ENCODE peak calls at places on chromosomes 7 and 10, in ten cellular contexts. A is stimulated activated CD4-positive, alpha-beta T cell treated with anti-CD3 and anti-CD28 coated beads, Interleukin-4, amount 100 ng/mL, for 1 hour; W is AG09309; H is HT1080; F is NAMALWA; V is activated naive CD4-positive, alpha-beta T cell; T is GM06990; G is HL-60; U is GM12865; E is MV-4-11. I is an unnamed sample.

GRCh38 chr10:88136712-88137111 is 273.3 kb downstream of the PTEN start:
- DNase-seq in A (no peak), W (no peak), H (no peak), F (no peak), V (no peak), T (no peak), G (no peak), U (peak), E (no peak), I (no peak)

GRCh38 chr7:51901489-51901840 is 584.9 kb upstream of the COBL start:
- DNase-seq in A (no peak), W (no peak), H (no peak), F (no peak), V (no peak), T (no peak), G (no peak), U (no peak), E (no peak), I (no peak)

GRCh38 chr10:95268438-95268837 is 22.4 kb downstream of the PDLIM1 start:
- DNase-seq in A (no peak), W (no peak), H (no peak), F (no peak), V (no peak), T (no peak), G (no peak), U (no peak), E (no peak), I (no peak)

GRCh38 chr7:10156972-10157371 is 816.7 kb upstream of the PHF14 start:
- DNase-seq in A (no peak), W (no peak), H (no peak), F (no peak), V (no peak), T (no peak), G (no peak), U (no peak), E (no peak), I (no peak)

GRCh38 chr10:103021897-103022286 is 103.8 kb downstream of the CNNM2 start:
- DNase-seq in A (no peak), W (peak), H (peak), F (no peak), V (no peak), T (no peak), G (no peak), U (no peak), E (peak), I (no peak)

GRCh38 chr7:128206747-128207500 is 34.2 kb upstream of the LEP start:
- DNase-seq in A (no peak), W (no peak), H (no peak), F (no peak), V (no peak), T (no peak), G (no peak), U (no peak), E (no peak), I (no peak)

GRCh38 chr7:1986366-1987083 is 246.2 kb downstream of the MAD1L1 start:
- DNase-seq in A (no peak), W (no peak), H (no peak), F (no peak), V (no peak), T (no peak), G (no peak), U (no peak), E (no peak), I (no peak)

GRCh38 chr10:79002336-79002735 is 66.4 kb upstream of the ZMIZ1 start:
- DNase-seq in A (no peak), W (no peak), H (no peak), F (no peak), V (no peak), T (no peak), G (no peak), U (no peak), E (no peak), I (no peak)

GRCh38 chr10:117175215-117175900 is 21.9 kb upstream of the KCNK18 start:
- DNase-seq in A (peak), W (no peak), H (no peak), F (no peak), V (no peak), T (peak), G (no peak), U (no peak), E (no peak), I (no peak)

GRCh38 chr10:42982886-42983594 is 93.8 kb upstream of the RET start:
- DNase-seq in A (no peak), W (no peak), H (no peak), F (no peak), V (no peak), T (no peak), G (peak), U (no peak), E (peak), I (no peak)

GRCh38 chr10:132175907-132176581 is 10.7 kb upstream of the DPYSL4 start:
- DNase-seq in A (no peak), W (no peak), H (no peak), F (no peak), V (no peak), T (no peak), G (no peak), U (no peak), E (no peak), I (no peak)

GRCh38 chr10:114266521-114266920 is 27.5 kb downstream of the VWA2 start:
- DNase-seq in A (no peak), W (no peak), H (no peak), F (no peak), V (no peak), T (no peak), G (no peak), U (no peak), E (no peak), I (no peak)

GRCh38 chr10:60901561-60902235 is 42.3 kb downstream of the RHOBTB1 start:
- DNase-seq in A (no peak), W (no peak), H (no peak), F (no peak), V (no peak), T (no peak), G (no peak), U (no peak), E (no peak), I (no peak)

GRCh38 chr7:87123105-87123504 is 29.1 kb upstream of the DMTF1 start:
- DNase-seq in A (no peak), W (no peak), H (no peak), F (no peak), V (no peak), T (no peak), G (no peak), U (no peak), E (no peak), I (no peak)

GRCh38 chr10:29473411-29474100 is 161.2 kb downstream of the SVIL start:
- DNase-seq in A (no peak), W (no peak), H (no peak), F (no peak), V (no peak), T (no peak), G (no peak), U (no peak), E (no peak), I (no peak)

GRCh38 chr7:156360835-156361234 is 279.7 kb upstream of the RNF32 start:
- DNase-seq in A (no peak), W (no peak), H (no peak), F (no peak), V (no peak), T (no peak), G (no peak), U (no peak), E (no peak), I (no peak)